ENCODE peak calls at places on chromosome 18, in seven cellular contexts. U, G, Y, H, O, B and A are unnamed samples.

GRCh38 chr18:13587001-13587400 is 139.4 kb downstream of the FAM210A start:
- DNase-seq in Y (no peak), G (no peak), O (no peak), H (no peak), U (no peak), B (no peak), A (no peak)

GRCh38 chr18:50578651-50579050 is 18.8 kb downstream of the MAPK4 start:
- DNase-seq in O (no peak), G (no peak), U (no peak), B (no peak), H (no peak), Y (no peak), A (no peak)

GRCh38 chr18:32332708-32333107 is 138.0 kb downstream of the GAREM1 start:
- DNase-seq in Y (no peak), B (no peak), O (no peak), U (no peak), H (no peak), G (no peak), A (no peak)

GRCh38 chr18:61748024-61748423 is 144.8 kb downstream of the RNF152 start:
- DNase-seq in O (no peak), H (no peak), Y (no peak), B (no peak), U (no peak), G (no peak), A (no peak)

GRCh38 chr18:21053127-21053526 is 58.5 kb downstream of the ROCK1 start:
- DNase-seq in U (no peak), H (peak; percentile 90), B (peak; percentile 19), G (no peak), Y (peak; percentile 86), O (no peak), A (no peak)

GRCh38 chr18:11047156-11047555 is 102.2 kb downstream of the PIEZO2 start:
- DNase-seq in Y (no peak), O (no peak), H (peak; percentile 30), B (no peak), G (no peak), U (no peak), A (no peak)

GRCh38 chr18:74898965-74899364 is 301.3 kb downstream of the ZNF407 start:
- DNase-seq in G (no peak), H (peak; percentile 68), Y (no peak), B (no peak), O (no peak), U (no peak), A (peak; percentile 10)

GRCh38 chr18:9079863-9080528 is 22.5 kb upstream of the NDUFV2 start:
- DNase-seq in O (no peak), G (no peak), Y (no peak), U (no peak), H (no peak), B (no peak), A (no peak)

GRCh38 chr18:77063256-77063655 is 69.3 kb downstream of the MBP start:
- DNase-seq in G (no peak), B (no peak), H (peak; percentile 67), O (peak; percentile 82), Y (no peak), U (peak; percentile 72), A (peak; percentile 44)

GRCh38 chr18:24273596-24273995 is 124.0 kb downstream of the OSBPL1A start:
- DNase-seq in B (no peak), U (no peak), H (peak; percentile 44), O (no peak), G (no peak), Y (no peak), A (no peak)

GRCh38 chr18:62957885-62958472 is 242.6 kb downstream of the PHLPP1 start:
- DNase-seq in O (peak; percentile 70), H (peak; percentile 14), U (peak; percentile 47), B (no peak), Y (no peak), G (no peak), A (peak; percentile 36)

GRCh38 chr18:62183578-62184195 is 3.2 kb downstream of the PIGN start:
- DNase-seq in G (no peak), H (peak; percentile 68), O (no peak), Y (no peak), U (peak; percentile 54), B (no peak), A (no peak)